ENCODE peak calls at places on chromosomes 6 and 20, in seven cellular contexts. One of them, this sample, is unnamed.

GRCh38 chr20:54555150-54555549 is 79.8 kb downstream of the DOK5 start:
- DNase-seq in choroid plexus epithelial cell: no peak
- DNase-seq in naive B cell: no peak
- DNase-seq in tibial artery: no peak
- DNase-seq in lung: no peak
- DNase-seq in left cardiac atrium: no peak
- DNase-seq in neural crest cell: no peak
- DNase-seq in this sample: no peak

GRCh38 chr6:35468980-35469710 is 944 bp downstream of the RPL10A start:
- DNase-seq in choroid plexus epithelial cell: no peak
- DNase-seq in naive B cell: no peak
- DNase-seq in tibial artery: peak
- DNase-seq in lung: no peak
- DNase-seq in left cardiac atrium: no peak
- DNase-seq in neural crest cell: no peak
- DNase-seq in this sample: no peak

GRCh38 chr6:150930816-150931215 is 65.3 kb downstream of the MTHFD1L start:
- DNase-seq in choroid plexus epithelial cell: peak
- DNase-seq in naive B cell: no peak
- DNase-seq in tibial artery: no peak
- DNase-seq in lung: no peak
- DNase-seq in left cardiac atrium: no peak
- DNase-seq in neural crest cell: no peak
- DNase-seq in this sample: no peak

GRCh38 chr20:41259309-41259708 is 58.2 kb downstream of the ZHX3 start:
- DNase-seq in choroid plexus epithelial cell: no peak
- DNase-seq in naive B cell: no peak
- DNase-seq in tibial artery: no peak
- DNase-seq in lung: no peak
- DNase-seq in left cardiac atrium: no peak
- DNase-seq in neural crest cell: no peak
- DNase-seq in this sample: no peak

GRCh38 chr6:139611327-139611958 is 237.0 kb upstream of the CITED2 start:
- DNase-seq in choroid plexus epithelial cell: no peak
- DNase-seq in naive B cell: no peak
- DNase-seq in tibial artery: no peak
- DNase-seq in lung: no peak
- DNase-seq in left cardiac atrium: no peak
- DNase-seq in neural crest cell: no peak
- DNase-seq in this sample: no peak

GRCh38 chr6:71294121-71294523 is 5.5 kb downstream of the OGFRL1 start:
- DNase-seq in choroid plexus epithelial cell: peak
- DNase-seq in naive B cell: no peak
- DNase-seq in tibial artery: peak
- DNase-seq in lung: peak
- DNase-seq in left cardiac atrium: no peak
- DNase-seq in neural crest cell: no peak
- DNase-seq in this sample: no peak

GRCh38 chr6:158669145-158670035 is 19.5 kb downstream of the SYTL3 start:
- DNase-seq in choroid plexus epithelial cell: peak
- DNase-seq in naive B cell: no peak
- DNase-seq in tibial artery: no peak
- DNase-seq in lung: no peak
- DNase-seq in left cardiac atrium: no peak
- DNase-seq in neural crest cell: no peak
- DNase-seq in this sample: no peak

GRCh38 chr20:47489448-47489872 is 12.2 kb upstream of the NCOA3 start:
- DNase-seq in choroid plexus epithelial cell: no peak
- DNase-seq in naive B cell: peak
- DNase-seq in tibial artery: peak
- DNase-seq in lung: no peak
- DNase-seq in left cardiac atrium: peak
- DNase-seq in neural crest cell: no peak
- DNase-seq in this sample: no peak

GRCh38 chr6:145929037-145929633 is 35.0 kb downstream of the SHPRH start:
- DNase-seq in choroid plexus epithelial cell: peak
- DNase-seq in naive B cell: no peak
- DNase-seq in tibial artery: no peak
- DNase-seq in lung: no peak
- DNase-seq in left cardiac atrium: no peak
- DNase-seq in neural crest cell: no peak
- DNase-seq in this sample: peak

GRCh38 chr6:140174509-140174908 is 800.1 kb upstream of the CITED2 start:
- DNase-seq in choroid plexus epithelial cell: peak
- DNase-seq in naive B cell: no peak
- DNase-seq in tibial artery: no peak
- DNase-seq in lung: no peak
- DNase-seq in left cardiac atrium: no peak
- DNase-seq in neural crest cell: no peak
- DNase-seq in this sample: no peak

This sample was measured in NCI-H1694.